ENCODE peak calls at places on chromosomes 6 and 20, in six cellular contexts. B is astrocyte of the spinal cord, H is AG10803, X is mucosa of descending colon, K is GM23338, Y is bronchial epithelial cell. Z is an unnamed sample.

GRCh38 chr20:40462600-40462999 is 226.4 kb downstream of the MAFB start:
- DNase-seq in B (no peak), X (no peak), H (no peak), K (no peak), Y (peak; percentile 59), Z (no peak)

GRCh38 chr6:168618546-168619315 is 177.7 kb downstream of the SMOC2 start:
- DNase-seq in K (no peak), X (no peak), Y (no peak), H (no peak), B (no peak), Z (no peak)

GRCh38 chr20:2946988-2947961 is 74.0 kb downstream of the PTPRA start:
- DNase-seq in H (peak; percentile 21), B (peak; percentile 75), K (no peak), X (no peak), Y (no peak), Z (peak; percentile 76)

GRCh38 chr20:59819496-59820203 is 113.8 kb downstream of the SYCP2 start:
- DNase-seq in H (no peak), Y (no peak), K (no peak), B (no peak), X (no peak), Z (no peak)

GRCh38 chr20:1667510-1668085 is 10.0 kb upstream of the SIRPG start:
- DNase-seq in B (no peak), Y (no peak), X (no peak), H (no peak), K (no peak), Z (no peak)

GRCh38 chr6:11851405-11851804 is 72.8 kb upstream of the ADTRP start:
- DNase-seq in Y (peak; percentile 44), X (no peak), B (peak; percentile 71), H (peak; percentile 93), K (no peak), Z (peak; percentile 52)

GRCh38 chr6:115540077-115540869 is 520.4 kb downstream of the FRK start:
- DNase-seq in H (no peak), Y (no peak), K (no peak), B (no peak), X (no peak), Z (no peak)

GRCh38 chr6:160583805-160584204 is 80.3 kb downstream of the LPA start:
- DNase-seq in B (no peak), H (no peak), K (no peak), X (no peak), Y (peak; percentile 92), Z (no peak)

GRCh38 chr6:111730835-111731234 is 125.2 kb upstream of the TRAF3IP2 start:
- DNase-seq in H (no peak), B (peak; percentile 56), Y (no peak), X (no peak), K (no peak), Z (no peak)

GRCh38 chr6:89148016-89148750 is 2.3 kb downstream of the PM20D2 start:
- DNase-seq in X (no peak), Y (no peak), H (no peak), K (no peak), B (no peak), Z (no peak)

GRCh38 chr6:105192707-105193465 is 13.1 kb upstream of the POPDC3 start:
- DNase-seq in K (no peak), H (peak; percentile 95), X (no peak), B (peak; percentile 76), Y (peak; percentile 76), Z (no peak)
- H3K4me3 ChIP-seq in K (no peak overlapping the region), H (no peak overlapping the region), X (no peak overlapping the region), B (no peak overlapping the region), Y (no peak overlapping the region), Z (no peak overlapping the region)

DNA sequence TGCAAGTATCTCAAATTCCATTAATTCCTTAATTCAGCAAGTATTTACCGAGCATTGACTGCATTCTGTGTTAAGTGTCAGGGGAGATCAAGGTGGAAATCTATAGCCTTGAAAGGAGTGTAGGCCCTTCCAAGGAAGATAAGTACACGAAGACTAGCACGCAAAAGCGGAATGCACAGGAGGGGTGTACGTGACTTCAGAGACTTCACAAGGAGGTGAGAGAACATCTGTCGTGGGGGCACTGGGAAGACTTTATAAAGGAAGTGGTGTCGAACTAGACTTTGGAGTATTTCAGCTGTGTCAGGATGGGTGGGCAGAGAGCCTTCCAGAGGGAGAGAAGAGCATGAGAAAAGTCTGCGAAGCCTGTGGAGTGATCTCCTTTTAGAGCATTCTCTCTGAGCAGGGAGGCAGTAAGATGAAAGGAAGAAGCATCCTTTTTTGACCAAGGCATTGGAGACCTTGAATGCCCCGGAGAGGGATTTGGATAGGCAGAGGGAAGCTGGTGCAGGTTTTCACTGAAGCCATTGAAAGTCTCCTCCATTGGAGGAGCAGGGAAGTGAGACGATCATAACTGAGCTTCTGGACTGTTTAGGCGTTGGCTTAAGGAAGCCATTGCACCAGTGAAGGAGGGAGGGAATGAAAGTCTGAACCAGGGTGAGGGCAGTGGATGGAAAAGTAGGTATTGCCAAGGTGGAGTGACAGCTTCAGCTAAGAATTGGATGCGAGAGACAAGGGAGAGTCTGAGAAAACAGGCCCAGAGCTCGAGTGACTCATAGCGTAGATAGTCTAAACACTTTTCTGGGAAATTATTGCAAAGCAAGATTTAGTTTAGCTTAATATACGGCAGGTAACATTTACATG is 4.3 kb downstream of the DSP start:
- DNase-seq in Y (peak; percentile 57), K (no peak), X (no peak), B (no peak), H (no peak), Z (peak; percentile 32)
- H3K4me3 ChIP-seq in Y (peak overlapping the region; percentile 98), K (no peak overlapping the region), X (no peak overlapping the region), B (no peak overlapping the region), H (no peak overlapping the region), Z (no peak overlapping the region)

GRCh38 chr6:164108092-164108491 is 693.6 kb downstream of the QKI start:
- DNase-seq in X (no peak), K (no peak), Y (no peak), B (no peak), H (no peak), Z (no peak)
- H3K4me3 ChIP-seq in X (no peak overlapping the region), K (no peak overlapping the region), Y (no peak overlapping the region), B (no peak overlapping the region), H (no peak overlapping the region), Z (no peak overlapping the region)

GRCh38 chr20:33480071-33480470 is 9.8 kb upstream of the CBFA2T2 start:
- DNase-seq in B (no peak), K (no peak), H (no peak), Y (no peak), X (peak; percentile 52), Z (no peak)
- H3K4me3 ChIP-seq in B (no peak overlapping the region), K (no peak overlapping the region), H (no peak overlapping the region), Y (no peak overlapping the region), X (no peak overlapping the region), Z (no peak overlapping the region)

GRCh38 chr20:62552613-62553012 is 76.8 kb upstream of the GATA5 start:
- DNase-seq in Y (no peak), K (no peak), B (no peak), H (no peak), X (no peak), Z (no peak)
- H3K4me3 ChIP-seq in Y (no peak overlapping the region), K (no peak overlapping the region), B (no peak overlapping the region), H (no peak overlapping the region), X (no peak overlapping the region), Z (no peak overlapping the region)

Z was measured in brain microvascular endothelial cell.